ENCODE peak calls at places on chromosome 3, in seven cellular contexts. K is fibroblast of lung, P is upper lobe of right lung, L is Panc1, S is NCI-H2081, C is choroid plexus epithelial cell, Y is COR-L47. F is an unnamed sample.

GRCh38 chr3:108806316-108806715 is 16.3 kb upstream of the TRAT1 start:
- DNase-seq in K (no peak), P (no peak), L (no peak), S (no peak), C (no peak), Y (no peak), F (no peak)

GRCh38 chr3:146873748-146874147 is 268.6 kb upstream of the PLSCR5 start:
- DNase-seq in K (no peak), P (no peak), L (no peak), S (no peak), C (no peak), Y (no peak), F (no peak)

GRCh38 chr3:94098487-94098886 is 35.6 kb downstream of the NSUN3 start:
- DNase-seq in K (no peak), P (no peak), L (no peak), S (no peak), C (peak), Y (no peak), F (no peak)

GRCh38 chr3:66381621-66382020 is 119.2 kb downstream of the LRIG1 start:
- DNase-seq in K (no peak), P (no peak), L (no peak), S (no peak), C (peak), Y (no peak), F (no peak)

GRCh38 chr3:119809249-119810017 is 27.5 kb downstream of the NR1I2 start:
- DNase-seq in K (no peak), P (no peak), L (no peak), S (no peak), C (no peak), Y (no peak), F (peak)

GRCh38 chr3:76669305-76669704 is 370.6 kb upstream of the ROBO2 start:
- DNase-seq in K (no peak), P (no peak), L (no peak), S (no peak), C (no peak), Y (no peak), F (no peak)

GRCh38 chr3:29759443-29760033 is 478.7 kb downstream of the RBMS3 start:
- DNase-seq in K (peak), P (no peak), L (no peak), S (peak), C (peak), Y (peak), F (no peak)

GRCh38 chr3:55894605-55895004 is 407.5 kb upstream of the WNT5A start:
- DNase-seq in K (no peak), P (no peak), L (no peak), S (no peak), C (no peak), Y (no peak), F (no peak)

GRCh38 chr3:49667701-49668413 is 6.3 kb upstream of the APEH start:
- DNase-seq in K (no peak), P (no peak), L (no peak), S (no peak), C (no peak), Y (no peak), F (no peak)

GRCh38 chr3:192188218-192188835 is 539.0 kb downstream of the FGF12 start:
- DNase-seq in K (peak), P (peak), L (peak), S (peak), C (peak), Y (no peak), F (peak)

GRCh38 chr3:105598047-105598796 is 231.5 kb downstream of the ALCAM start:
- DNase-seq in K (peak), P (no peak), L (peak), S (no peak), C (peak), Y (no peak), F (no peak)

GRCh38 chr3:164451083-164451910 is 627.0 kb downstream of the SI start:
- DNase-seq in K (no peak), P (peak), L (no peak), S (peak), C (peak), Y (no peak), F (no peak)

GRCh38 chr3:127140501-127141460 is 52.1 kb upstream of the PRR23E start:
- DNase-seq in K (no peak), P (no peak), L (no peak), S (no peak), C (no peak), Y (no peak), F (no peak)

GRCh38 chr3:132987396-132987795 is 50.8 kb upstream of the TMEM108 start:
- DNase-seq in K (no peak), P (no peak), L (no peak), S (no peak), C (no peak), Y (no peak), F (no peak)

GRCh38 chr3:124741027-124741426 is 10.8 kb downstream of the UMPS start:
- DNase-seq in K (peak), P (no peak), L (no peak), S (no peak), C (no peak), Y (no peak), F (no peak)

GRCh38 chr3:4220050-4220449 is 83.1 kb upstream of the SETMAR start:
- DNase-seq in K (no peak), P (no peak), L (no peak), S (no peak), C (no peak), Y (no peak), F (no peak)

GRCh38 chr3:150327678-150328667 is 80.1 kb upstream of the TSC22D2 start:
- DNase-seq in K (no peak), P (no peak), L (no peak), S (no peak), C (no peak), Y (no peak), F (no peak)

F was measured in H7.